ENCODE peak calls at places on chromosomes 3 and 15, in four cellular contexts. T, X, Q and A are unnamed samples.

GRCh38 chr15:68210821-68211655 is 5.9 kb upstream of the CALML4 start:
- DNase-seq in Q (peak), T (peak), X (no peak), A (peak)

GRCh38 chr3:26437678-26438077 is 184.9 kb upstream of the LRRC3B start:
- DNase-seq in T (peak), Q (no peak), X (no peak), A (no peak)

GRCh38 chr15:39855400-39855799 is 64.7 kb downstream of the GPR176 start:
- DNase-seq in Q (peak), T (no peak), X (no peak), A (no peak)

GRCh38 chr15:51782357-51782896 is 31.0 kb downstream of the TMOD2 start:
- DNase-seq in T (peak), X (no peak), Q (no peak), A (peak)

GRCh38 chr3:150763841-150764483 is 993 bp upstream of the SIAH2 start:
- DNase-seq in Q (peak), X (peak), T (peak), A (peak)

GRCh38 chr3:101677436-101678286 is 729 bp upstream of the ZBTB11 start:
- DNase-seq in T (no peak), X (no peak), Q (no peak), A (peak)

GRCh38 chr15:39511915-39512260 is 69.0 kb upstream of the THBS1 start:
- DNase-seq in Q (peak), T (no peak), X (no peak), A (no peak)

GRCh38 chr15:26967719-26968269 is 3.2 kb upstream of the GABRG3 start:
- DNase-seq in X (no peak), T (no peak), Q (no peak), A (no peak)

GRCh38 chr3:25448750-25449684 is 21.0 kb downstream of the RARB start:
- DNase-seq in T (peak), Q (peak), X (peak), A (peak)

GRCh38 chr15:49832421-49832980 is 211.7 kb downstream of the DTWD1 start:
- DNase-seq in Q (no peak), T (peak), X (peak), A (peak)

GRCh38 chr3:126954141-126954845 is 28.6 kb upstream of the PLXNA1 start:
- DNase-seq in X (no peak), T (no peak), Q (peak), A (no peak)

GRCh38 chr15:31974855-31975421 is 55.4 kb upstream of the CHRNA7 start:
- DNase-seq in X (peak), Q (peak), T (peak), A (peak)

GRCh38 chr3:139771331-139771730 is 93.6 kb upstream of the NMNAT3 start:
- DNase-seq in T (no peak), X (no peak), Q (no peak), A (no peak)

GRCh38 chr15:70195808-70196304 is 98.1 kb upstream of the TLE3 start:
- DNase-seq in X (peak), Q (peak), T (peak), A (peak)

GRCh38 chr3:56890448-56891083 is 88.8 kb upstream of the ARHGEF3 start:
- DNase-seq in T (no peak), X (no peak), Q (no peak), A (no peak)

GRCh38 chr15:45918839-45919238 is 284.0 kb downstream of the SQOR start:
- DNase-seq in X (no peak), Q (no peak), T (no peak), A (no peak)

GRCh38 chr3:172367205-172368105 is 80.8 kb downstream of the GHSR start:
- DNase-seq in T (no peak), X (no peak), Q (peak), A (peak)

GRCh38 chr3:4889896-4890295 is 89.3 kb upstream of the BHLHE40 start:
- DNase-seq in Q (peak), X (peak), T (no peak), A (no peak)

GRCh38 chr3:160403028-160403545 is 3.6 kb downstream of the SMC4 start:
- DNase-seq in T (no peak), Q (peak), X (no peak), A (no peak)

GRCh38 chr3:10553586-10554235 is 48.3 kb upstream of the ATP2B2 start:
- DNase-seq in X (no peak), T (no peak), Q (no peak), A (peak)

GRCh38 chr15:90851945-90852344 is 16.4 kb upstream of the FURIN start:
- DNase-seq in T (no peak), Q (no peak), X (no peak), A (no peak)

GRCh38 chr15:61834076-61834697 is 226.1 kb downstream of the VPS13C start:
- DNase-seq in X (peak), Q (peak), T (peak), A (peak)

GRCh38 chr3:123816673-123817207 is 67.4 kb downstream of the MYLK start:
- DNase-seq in Q (peak), X (no peak), T (no peak), A (no peak)

GRCh38 chr3:122858373-122858772 is 63.5 kb downstream of the SLC49A4 start:
- DNase-seq in T (peak), X (peak), Q (peak), A (no peak)

GRCh38 chr3:52221141-52221562 is 4.3 kb downstream of the TLR9 start:
- DNase-seq in T (no peak), X (no peak), Q (no peak), A (no peak)

GRCh38 chr15:70379134-70379533 is 281.4 kb upstream of the TLE3 start:
- DNase-seq in Q (no peak), X (no peak), T (no peak), A (no peak)

GRCh38 chr15:83010709-83011270 is 649 bp downstream of the C15orf40 start:
- DNase-seq in X (peak), Q (peak), T (peak), A (peak)

GRCh38 chr3:120559228-120560061 is 36.7 kb upstream of the NDUFB4 start:
- DNase-seq in Q (peak), X (peak), T (peak), A (no peak)

GRCh38 chr3:185439745-185440466 is 58.9 kb downstream of the TMEM41A start:
- DNase-seq in Q (no peak), X (no peak), T (no peak), A (no peak)

GRCh38 chr15:29815000-29815704 is 7.1 kb downstream of the TJP1 start:
- DNase-seq in T (peak), X (peak), Q (peak), A (peak)

GRCh38 chr15:41887161-41887560 is 6.7 kb downstream of the SPTBN5 start:
- DNase-seq in Q (no peak), T (no peak), X (no peak), A (no peak)

GRCh38 chr15:41886741-41887140 is 7.1 kb downstream of the SPTBN5 start:
- DNase-seq in T (no peak), Q (no peak), X (no peak), A (no peak)

GRCh38 chr15:41890050-41890690 is 3.7 kb downstream of the SPTBN5 start:
- DNase-seq in Q (no peak), X (no peak), T (no peak), A (no peak)

GRCh38 chr15:41887893-41888292 is 6.0 kb downstream of the SPTBN5 start:
- DNase-seq in Q (no peak), T (no peak), X (no peak), A (no peak)

GRCh38 chr15:41888662-41889253 is 5.1 kb downstream of the SPTBN5 start:
- DNase-seq in X (no peak), Q (no peak), T (no peak), A (no peak)
- TF ChIP-seq RAD21 in X (no peak), Q (no peak), T (no peak), A (no peak)

GRCh38 chr3:48459773-48460516 is 13.4 kb downstream of the ATRIP start:
- DNase-seq in X (no peak), T (no peak), Q (no peak), A (no peak)
- TF ChIP-seq RAD21 in X (no peak), T (no peak), Q (no peak), A (no peak)

GRCh38 chr3:143970773-143971366 is 753 bp upstream of the DIPK2A start:
- DNase-seq in T (no peak), X (no peak), Q (peak), A (peak)
- TF ChIP-seq RAD21 in T (no peak), X (no peak), Q (no peak), A (no peak)

GRCh38 chr3:119211193-119211592 is 29.5 kb downstream of the B4GALT4 start:
- DNase-seq in Q (no peak), X (peak), T (peak), A (peak)

GRCh38 chr3:119207512-119207875 is 33.2 kb downstream of the B4GALT4 start:
- DNase-seq in Q (no peak), T (no peak), X (no peak), A (no peak)

GRCh38 chr3:119206611-119207511 is 33.5 kb downstream of the UPK1B start:
- DNase-seq in T (peak), X (no peak), Q (no peak), A (no peak)

GRCh38 chr3:119211803-119212202 is 28.9 kb downstream of the B4GALT4 start:
- DNase-seq in T (peak), X (no peak), Q (no peak), A (no peak)
- TF ChIP-seq RAD21 in T (no peak), X (no peak), Q (no peak), A (no peak)

GRCh38 chr15:77782691-77783090 is 150.0 kb upstream of the LINGO1 start:
- DNase-seq in X (no peak), T (no peak), Q (no peak), A (no peak)
- TF ChIP-seq RAD21 in X (no peak), T (no peak), Q (no peak), A (no peak)

GRCh38 chr3:60090536-60090935 is 1040.7 kb upstream of the CFAP20DC start:
- DNase-seq in X (no peak), Q (no peak), T (no peak), A (no peak)

GRCh38 chr3:60085649-60086048 is 1035.8 kb upstream of the CFAP20DC start:
- DNase-seq in T (no peak), Q (no peak), X (no peak), A (no peak)

GRCh38 chr3:60081381-60082095 is 1031.7 kb upstream of the CFAP20DC start:
- DNase-seq in Q (no peak), T (no peak), X (no peak), A (no peak)

GRCh38 chr3:60086811-60087210 is 1037.0 kb upstream of the CFAP20DC start:
- DNase-seq in X (peak), T (no peak), Q (peak), A (peak)
- TF ChIP-seq RAD21 in X (no peak), T (no peak), Q (no peak), A (no peak)

DNA sequence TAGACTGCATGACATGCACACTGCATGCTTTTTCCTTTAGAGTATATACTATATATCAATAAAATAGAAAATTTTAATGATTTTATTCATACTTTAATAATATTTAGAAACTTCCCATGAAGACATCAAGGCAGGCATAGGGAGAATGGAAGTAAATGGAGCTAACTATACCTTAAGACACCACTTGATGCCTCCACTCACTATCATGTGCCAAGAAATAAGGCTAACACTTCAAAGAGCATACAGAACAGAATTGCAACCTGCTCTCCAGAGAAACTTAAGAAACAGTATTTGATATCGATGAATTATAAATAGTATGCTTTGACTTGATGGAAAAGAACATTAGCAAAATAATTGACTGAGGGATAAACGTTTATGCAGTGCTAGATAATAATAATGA is 192.6 kb upstream of the MBNL1 start:
- DNase-seq in T (no peak), X (no peak), Q (peak), A (no peak)
- TF ChIP-seq RAD21 in T (no peak), X (no peak), Q (peak), A (no peak)

GRCh38 chr3:12579919-12580318 is 23.0 kb downstream of the MKRN2 start:
- DNase-seq in Q (peak), X (no peak), T (no peak), A (no peak)
- TF ChIP-seq RAD21 in Q (no peak), X (no peak), T (no peak), A (no peak)

GRCh38 chr3:45566951-45567411 is 27.6 kb upstream of the LIMD1 start:
- DNase-seq in X (no peak), Q (no peak), T (no peak), A (no peak)

GRCh38 chr3:45565341-45565740 is 29.2 kb upstream of the LIMD1 start:
- DNase-seq in X (no peak), Q (no peak), T (no peak), A (no peak)

GRCh38 chr3:45566205-45566604 is 28.3 kb upstream of the LIMD1 start:
- DNase-seq in Q (no peak), T (no peak), X (no peak), A (no peak)

GRCh38 chr3:45568848-45569247 is 25.7 kb upstream of the LIMD1 start:
- DNase-seq in T (no peak), Q (no peak), X (no peak), A (no peak)

DNA sequence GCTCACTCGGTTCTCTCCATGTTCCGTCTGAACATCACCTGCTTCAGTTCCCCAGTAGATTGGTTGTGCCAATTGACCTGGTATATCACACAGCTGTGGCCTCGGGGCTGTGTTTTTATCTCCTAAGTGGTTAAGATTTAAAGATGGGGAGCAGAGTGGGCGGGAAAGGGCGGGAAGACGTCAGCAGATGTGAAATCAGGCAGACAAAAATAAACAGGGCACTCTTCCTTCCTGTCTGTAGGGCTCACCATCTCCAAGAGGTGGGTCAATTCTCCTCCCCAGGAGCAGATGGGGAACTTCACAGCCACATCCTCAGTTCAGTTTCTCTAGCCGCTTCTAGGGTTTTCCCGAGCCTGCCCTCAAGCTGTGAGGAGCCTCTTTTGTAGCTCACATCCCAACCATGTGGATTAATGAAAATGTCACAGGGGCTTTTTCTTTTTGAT is 26.8 kb upstream of the LIMD1 start:
- DNase-seq in X (no peak), T (no peak), Q (peak), A (no peak)
- TF ChIP-seq RAD21 in X (no peak), T (no peak), Q (no peak), A (no peak)

GRCh38 chr3:30286007-30286669 is 320.3 kb upstream of the TGFBR2 start:
- DNase-seq in X (no peak), T (peak), Q (peak), A (no peak)
- TF ChIP-seq RAD21 in X (no peak), T (peak), Q (peak), A (no peak)